ENCODE peak calls at places on chromosomes 2 and 18, in six cellular contexts. N is A549, Q is psoas muscle, O is breast epithelium, H is GM23338, B is IMR-90. C is an unnamed sample.

GRCh38 chr2:237735762-237736161 is 62.8 kb upstream of the RBM44 start:
- DNase-seq in H (no peak), N (no peak), B (no peak), O (no peak), Q (no peak), C (no peak)

GRCh38 chr2:80651435-80651834 is 346.9 kb upstream of the LRRTM1 start:
- DNase-seq in Q (no peak), O (no peak), B (no peak), N (no peak), H (no peak), C (no peak)

GRCh38 chr18:26268454-26268853 is 42.2 kb downstream of the TAF4B start:
- DNase-seq in Q (no peak), B (no peak), N (no peak), H (no peak), O (no peak), C (no peak)

GRCh38 chr2:131413148-131413747 is 49.3 kb upstream of the RAB6D start:
- DNase-seq in H (peak), N (peak), B (peak), O (no peak), Q (no peak), C (peak)

GRCh38 chr2:105427485-105427884 is 28.6 kb upstream of the FHL2 start:
- DNase-seq in Q (no peak), N (no peak), H (peak), O (no peak), B (no peak), C (no peak)

GRCh38 chr2:79120194-79120713 is at the start of gene REG1A:
- DNase-seq in Q (no peak), O (no peak), N (no peak), B (no peak), H (no peak), C (no peak)

GRCh38 chr2:173037245-173038106 is 38.2 kb upstream of the MAP3K20 start:
- DNase-seq in B (peak), O (no peak), H (no peak), N (no peak), Q (no peak), C (no peak)

GRCh38 chr2:47260971-47261370 is 105.9 kb upstream of the STPG4 start:
- DNase-seq in Q (no peak), H (no peak), N (no peak), O (no peak), B (no peak), C (no peak)

GRCh38 chr18:9333441-9334350 is 877 bp upstream of the TWSG1 start:
- DNase-seq in B (no peak), N (peak), H (peak), O (no peak), Q (peak), C (peak)

GRCh38 chr2:8548871-8549221 is 133.0 kb upstream of the ID2 start:
- DNase-seq in B (no peak), O (no peak), N (no peak), Q (peak), H (no peak), C (no peak)

GRCh38 chr2:101309211-101309700 is 755 bp upstream of the RNF149 start:
- DNase-seq in B (no peak), H (no peak), Q (no peak), O (no peak), N (no peak), C (no peak)

GRCh38 chr2:138964413-138964812 is 184.2 kb upstream of the NXPH2 start:
- DNase-seq in N (no peak), O (no peak), H (no peak), B (no peak), Q (no peak), C (no peak)

GRCh38 chr2:15714002-15714401 is 122.3 kb downstream of the DDX1 start:
- DNase-seq in N (no peak), O (no peak), H (no peak), B (no peak), Q (no peak), C (no peak)

GRCh38 chr2:204625135-204625534 is 79.9 kb downstream of the PARD3B start:
- DNase-seq in H (peak), N (no peak), O (no peak), B (no peak), Q (no peak), C (peak)

GRCh38 chr2:176848844-176849243 is 363.8 kb upstream of the HNRNPA3 start:
- DNase-seq in H (no peak), B (no peak), Q (no peak), O (no peak), N (no peak), C (no peak)

GRCh38 chr2:188725981-188726380 is 248.2 kb upstream of the COL3A1 start:
- DNase-seq in B (peak), N (no peak), Q (no peak), O (no peak), H (peak), C (no peak)

GRCh38 chr2:206915136-206915535 is 24.2 kb upstream of the CPO start:
- DNase-seq in B (peak), N (no peak), O (no peak), H (no peak), Q (no peak), C (no peak)

GRCh38 chr2:1717129-1717528 is 27.2 kb downstream of the PXDN start:
- DNase-seq in O (peak), Q (no peak), N (no peak), H (no peak), B (no peak), C (peak)

GRCh38 chr2:70044290-70045040 is 42.8 kb upstream of the PCBP1 start:
- DNase-seq in B (no peak), Q (no peak), O (no peak), N (no peak), H (no peak), C (no peak)

GRCh38 chr2:240053173-240054155 is at the start of gene OR6B3:
- DNase-seq in O (no peak), Q (no peak), H (no peak), N (no peak), B (no peak), C (no peak)

GRCh38 chr18:31977270-31977872 is 34.4 kb upstream of the TRAPPC8 start:
- DNase-seq in N (peak), O (no peak), H (peak), Q (no peak), B (peak), C (peak)

GRCh38 chr2:223465793-223466192 is 136.4 kb downstream of the SCG2 start:
- DNase-seq in O (no peak), H (no peak), Q (peak), B (peak), N (peak), C (no peak)

GRCh38 chr2:62197609-62198236 is 1.8 kb downstream of the B3GNT2 start:
- DNase-seq in O (peak), B (no peak), Q (peak), H (peak), N (peak), C (peak)

GRCh38 chr18:47830772-47831171 is 99.7 kb downstream of the SMAD2 start:
- DNase-seq in O (no peak), H (no peak), N (no peak), B (no peak), Q (no peak), C (no peak)

GRCh38 chr2:238370482-238371372 is 50.4 kb downstream of the TRAF3IP1 start:
- DNase-seq in Q (peak), N (peak), H (peak), O (no peak), B (peak), C (peak)

GRCh38 chr2:109335586-109336266 is 206.7 kb downstream of the SH3RF3 start:
- DNase-seq in N (no peak), O (no peak), Q (no peak), B (peak), H (no peak), C (no peak)

GRCh38 chr2:235911633-235912032 is 256.6 kb downstream of the GBX2 start:
- DNase-seq in Q (no peak), O (no peak), N (no peak), H (peak), B (no peak), C (no peak)

GRCh38 chr2:9648821-9649220 is 18.0 kb upstream of the YWHAQ start:
- DNase-seq in Q (no peak), O (no peak), H (no peak), B (no peak), N (no peak), C (no peak)

GRCh38 chr2:239337122-239337876 is 63.5 kb downstream of the HDAC4 start:
- DNase-seq in O (no peak), Q (no peak), B (no peak), H (no peak), N (no peak), C (no peak)

GRCh38 chr2:239169311-239170048 is 231.3 kb downstream of the HDAC4 start:
- DNase-seq in B (no peak), N (no peak), H (no peak), Q (peak), O (peak), C (no peak)

GRCh38 chr2:105239924-105240323 is 1.6 kb upstream of the GPR45 start:
- DNase-seq in B (peak), H (no peak), O (no peak), Q (no peak), N (no peak), C (peak)

GRCh38 chr2:29382486-29382885 is 267.3 kb downstream of the CLIP4 start:
- DNase-seq in H (no peak), O (no peak), B (no peak), N (no peak), Q (no peak), C (no peak)

GRCh38 chr2:224723606-224724217 is 7.5 kb upstream of the CCDC195 start:
- DNase-seq in B (no peak), H (no peak), O (no peak), Q (no peak), N (no peak), C (no peak)

GRCh38 chr18:22152093-22152492 is 17.3 kb upstream of the GATA6 start:
- DNase-seq in B (no peak), O (no peak), H (no peak), Q (no peak), N (no peak), C (no peak)

GRCh38 chr18:22149710-22150109 is 19.7 kb upstream of the GATA6 start:
- DNase-seq in B (no peak), H (no peak), Q (no peak), O (no peak), N (no peak), C (no peak)

GRCh38 chr18:22159014-22159413 is 10.4 kb upstream of the GATA6 start:
- DNase-seq in Q (no peak), H (no peak), N (no peak), B (no peak), O (no peak), C (no peak)

GRCh38 chr18:22155584-22155983 is 13.8 kb upstream of the GATA6 start:
- DNase-seq in Q (no peak), H (no peak), N (no peak), B (no peak), O (no peak), C (no peak)

GRCh38 chr18:22153428-22153827 is 16.0 kb upstream of the GATA6 start:
- DNase-seq in Q (no peak), H (no peak), N (no peak), B (no peak), O (no peak), C (no peak)
- H3K27ac ChIP-seq in Q (no peak), H (no peak), N (no peak), B (no peak), O (no peak), C (no peak)

GRCh38 chr2:68740184-68740914 is 5.7 kb downstream of the ARHGAP25 start:
- DNase-seq in B (peak), Q (no peak), H (no peak), N (no peak), O (no peak), C (no peak)
- H3K27ac ChIP-seq in B (peak), Q (no peak), H (no peak), N (no peak), O (no peak), C (no peak)

GRCh38 chr2:37274354-37274965 is 43.0 kb downstream of the NDUFAF7 start:
- DNase-seq in N (no peak), H (no peak), B (peak), O (no peak), Q (no peak), C (no peak)
- H3K27ac ChIP-seq in N (no peak), H (no peak), B (peak), O (no peak), Q (no peak), C (no peak)

GRCh38 chr2:137925599-137925998 is 38.7 kb upstream of the HNMT start:
- DNase-seq in B (peak), N (no peak), O (no peak), H (no peak), Q (no peak), C (no peak)

GRCh38 chr2:137928547-137929503 is 35.4 kb upstream of the HNMT start:
- DNase-seq in B (peak), Q (no peak), O (no peak), N (no peak), H (no peak), C (no peak)

GRCh38 chr2:137927846-137928245 is 36.4 kb upstream of the HNMT start:
- DNase-seq in O (no peak), H (no peak), B (no peak), Q (no peak), N (no peak), C (no peak)

GRCh38 chr2:137924019-137924418 is 40.3 kb upstream of the HNMT start:
- DNase-seq in B (no peak), O (no peak), H (no peak), Q (no peak), N (no peak), C (no peak)

GRCh38 chr2:137929504-137929886 is 34.8 kb upstream of the HNMT start:
- DNase-seq in O (no peak), B (no peak), H (no peak), N (no peak), Q (no peak), C (no peak)
- H3K27ac ChIP-seq in O (no peak), B (peak), H (no peak), N (peak), Q (no peak), C (no peak)

GRCh38 chr2:190354003-190354690 is 10.8 kb downstream of the INPP1 start:
- DNase-seq in Q (no peak), B (no peak), O (no peak), N (no peak), H (no peak), C (no peak)

GRCh38 chr2:190350371-190350770 is 7.0 kb downstream of the INPP1 start:
- DNase-seq in Q (no peak), N (no peak), B (no peak), H (no peak), O (no peak), C (no peak)

GRCh38 chr2:190353537-190353899 is 10.1 kb downstream of the INPP1 start:
- DNase-seq in O (no peak), B (no peak), H (no peak), Q (no peak), N (no peak), C (no peak)

GRCh38 chr2:190351955-190352354 is 8.6 kb downstream of the INPP1 start:
- DNase-seq in O (no peak), N (no peak), B (no peak), H (no peak), Q (no peak), C (no peak)

GRCh38 chr2:190352668-190353536 is 9.5 kb downstream of the INPP1 start:
- DNase-seq in B (no peak), O (no peak), N (no peak), Q (no peak), H (no peak), C (no peak)
- H3K27ac ChIP-seq in B (no peak), O (peak), N (no peak), Q (peak), H (no peak), C (no peak)

C was measured in neural progenitor cell.